ENCODE peak calls at places on chromosomes 5 and 9, in six cellular contexts. E is coronary artery; D is NCI-H2081 treated with DMSO at 0.1 percent for 48 hours; V is activated CD4-positive, CD25-positive, alpha-beta regulatory T cell; Q is kidney epithelial cell; S is activated T-cell treated with anti-CD3 and anti-CD28 coated beads for 24 hours. Y is an unnamed sample.

GRCh38 chr5:90934738-90935137 is 376.1 kb downstream of the ADGRV1 start:
- DNase-seq in E (no peak), D (no peak), V (no peak), Q (no peak), S (no peak), Y (no peak)

GRCh38 chr5:81165493-81166119 is 67.5 kb upstream of the CKMT2 start:
- DNase-seq in E (peak), D (no peak), V (peak), Q (peak), S (peak), Y (peak)

GRCh38 chr9:137556069-137556838 is 4.6 kb downstream of the MRPL41 start:
- DNase-seq in E (no peak), D (no peak), V (no peak), Q (no peak), S (no peak), Y (no peak)

GRCh38 chr5:125225424-125225823 is 479.0 kb upstream of the ZNF608 start:
- DNase-seq in E (no peak), D (no peak), V (no peak), Q (no peak), S (no peak), Y (no peak)

GRCh38 chr5:117813850-117814249 is 1174.5 kb downstream of the DTWD2 start:
- DNase-seq in E (no peak), D (no peak), V (no peak), Q (no peak), S (no peak), Y (no peak)

GRCh38 chr9:110340306-110340705 is 2.6 kb upstream of the TXNDC8 start:
- DNase-seq in E (no peak), D (no peak), V (no peak), Q (no peak), S (no peak), Y (no peak)

GRCh38 chr9:1125741-1126140 is 75.6 kb downstream of the DMRT2 start:
- DNase-seq in E (no peak), D (no peak), V (no peak), Q (peak), S (no peak), Y (no peak)

GRCh38 chr9:33297455-33297854 is 7.1 kb downstream of the NFX1 start:
- DNase-seq in E (no peak), D (no peak), V (no peak), Q (no peak), S (no peak), Y (no peak)

GRCh38 chr9:4298255-4299005 is 1.4 kb downstream of the GLIS3 start:
- DNase-seq in E (peak), D (no peak), V (no peak), Q (no peak), S (peak), Y (peak)

GRCh38 chr5:7659420-7659819 is 191.5 kb downstream of the CFAP90 start:
- DNase-seq in E (no peak), D (no peak), V (no peak), Q (no peak), S (no peak), Y (no peak)

GRCh38 chr9:91755761-91756638 is 194.0 kb downstream of the ROR2 start:
- DNase-seq in E (no peak), D (no peak), V (no peak), Q (no peak), S (no peak), Y (no peak)

GRCh38 chr5:120533581-120533980 is 69.5 kb downstream of the PRR16 start:
- DNase-seq in E (no peak), D (no peak), V (no peak), Q (no peak), S (no peak), Y (no peak)

GRCh38 chr5:37816883-37817282 is 23.0 kb downstream of the GDNF start:
- DNase-seq in E (no peak), D (no peak), V (no peak), Q (no peak), S (no peak), Y (no peak)

GRCh38 chr5:132430736-132431135 is 59.8 kb downstream of the IRF1 start:
- DNase-seq in E (peak), D (no peak), V (no peak), Q (no peak), S (no peak), Y (no peak)

GRCh38 chr5:68288756-68289134 is 73.2 kb downstream of the PIK3R1 start:
- DNase-seq in E (no peak), D (no peak), V (no peak), Q (no peak), S (no peak), Y (no peak)

GRCh38 chr5:179314606-179315355 is 30.5 kb downstream of the ADAMTS2 start:
- DNase-seq in E (no peak), D (no peak), V (no peak), Q (no peak), S (no peak), Y (no peak)

GRCh38 chr9:16046713-16047112 is 493.9 kb downstream of the CCDC171 start:
- DNase-seq in E (no peak), D (no peak), V (no peak), Q (no peak), S (no peak), Y (no peak)

GRCh38 chr9:135523521-135524129 is 2.4 kb downstream of the LCN1 start:
- DNase-seq in E (peak), D (no peak), V (no peak), Q (no peak), S (no peak), Y (no peak)

Y was measured in activated naive CD8-positive, alpha-beta T cell treated with anti-CD3 and anti-CD28 coated beads, Interleukin-2, amount 50 U/mL, for 16 hours.